ENCODE peak calls at places on chromosomes 12 and 14, in four cellular contexts. D is H1, C is Peyer's patch, R is heart left ventricle. B is an unnamed sample. For H3K4me1, the result is how much of the 10 kb centered on the place peaks cover.

GRCh38 chr12:121795029-121795977 is 1.8 kb upstream of the RHOF start:
- DNase-seq in C (peak), D (peak), R (peak), B (no peak)

GRCh38 chr12:49369723-49370145 is 2.5 kb downstream of the SPATS2 start:
- DNase-seq in R (peak), C (no peak), D (no peak), B (no peak)

GRCh38 chr12:82883396-82884360 is 197.0 kb downstream of the TMTC2 start:
- DNase-seq in R (no peak), C (no peak), D (no peak), B (no peak)

GRCh38 chr12:50734409-50735263 is 29.3 kb upstream of the ATF1 start:
- DNase-seq in R (no peak), C (no peak), D (peak), B (peak)

GRCh38 chr12:81245918-81246611 is 168.2 kb downstream of the ACSS3 start:
- DNase-seq in R (no peak), C (no peak), D (peak), B (no peak)

GRCh38 chr12:4604684-4605193 is 42.7 kb downstream of the DYRK4 start:
- DNase-seq in D (peak), R (peak), C (peak), B (peak)

GRCh38 chr12:1367331-1367730 is 227.1 kb downstream of the FBXL14 start:
- DNase-seq in D (no peak), C (no peak), R (no peak), B (no peak)

GRCh38 chr14:73253721-73254120 is 16.4 kb downstream of the PAPLN start:
- DNase-seq in D (no peak), C (peak), R (no peak), B (no peak)

GRCh38 chr12:81377771-81378170 is 299.9 kb downstream of the ACSS3 start:
- DNase-seq in D (no peak), C (no peak), R (no peak), B (no peak)

GRCh38 chr14:96189288-96189711 is 15.3 kb upstream of the BDKRB2 start:
- DNase-seq in D (no peak), R (no peak), C (no peak), B (no peak)

GRCh38 chr14:96080571-96080970 is 41.4 kb downstream of the C14orf132 start:
- DNase-seq in C (peak), D (no peak), R (no peak), B (no peak)

GRCh38 chr12:69510176-69510827 is 40.1 kb downstream of the FRS2 start:
- DNase-seq in D (no peak), R (no peak), C (no peak), B (no peak)

GRCh38 chr12:1630081-1630826 is 1.2 kb downstream of the WNT5B start:
- DNase-seq in C (peak), D (peak), R (peak), B (no peak)

GRCh38 chr12:51028126-51028810 is 2.1 kb upstream of the SLC11A2 start:
- DNase-seq in D (no peak), C (peak), R (no peak), B (peak)

GRCh38 chr12:51678086-51678724 is 87.2 kb downstream of the SCN8A start:
- DNase-seq in D (no peak), R (no peak), C (no peak), B (peak)

GRCh38 chr12:123109319-123109772 is 41.5 kb downstream of the PITPNM2 start:
- DNase-seq in C (no peak), R (no peak), D (no peak), B (no peak)

GRCh38 chr12:121796855-121797751 is 3.6 kb upstream of the RHOF start:
- DNase-seq in D (peak), C (peak), R (peak), B (no peak)

GRCh38 chr12:690466-690865 is 27.2 kb upstream of the NINJ2 start:
- DNase-seq in R (no peak), D (no peak), C (no peak), B (no peak)

GRCh38 chr14:101556566-101557320 is 4.6 kb upstream of the DIO3 start:
- DNase-seq in R (no peak), C (no peak), D (no peak), B (no peak)

GRCh38 chr12:30863839-30864238 is 62.7 kb upstream of the TSPAN11 start:
- DNase-seq in C (no peak), D (peak), R (no peak), B (no peak)

GRCh38 chr12:546920-547845 is 87.4 kb downstream of the B4GALNT3 start:
- DNase-seq in R (peak), D (peak), C (peak), B (peak)

GRCh38 chr14:106840258-106840657 is 1313.9 kb downstream of the TMEM121 start:
- DNase-seq in R (no peak), C (no peak), D (no peak), B (no peak)

GRCh38 chr14:92613008-92613658 is 99.6 kb downstream of the RIN3 start:
- DNase-seq in C (peak), D (peak), R (no peak), B (peak)

GRCh38 chr14:99133563-99134332 is 138.2 kb downstream of the BCL11B start:
- DNase-seq in R (no peak), C (no peak), D (peak), B (no peak)

GRCh38 chr14:104280902-104281767 is 142.7 kb downstream of the KIF26A start:
- DNase-seq in D (peak), R (peak), C (peak), B (no peak)

GRCh38 chr12:58850826-58851225 is 69.5 kb downstream of the LRIG3 start:
- DNase-seq in C (no peak), R (no peak), D (no peak), B (no peak)

GRCh38 chr12:64883264-64884163 is 59.1 kb downstream of the TBC1D30 start:
- DNase-seq in R (no peak), D (no peak), C (no peak), B (no peak)

DNA sequence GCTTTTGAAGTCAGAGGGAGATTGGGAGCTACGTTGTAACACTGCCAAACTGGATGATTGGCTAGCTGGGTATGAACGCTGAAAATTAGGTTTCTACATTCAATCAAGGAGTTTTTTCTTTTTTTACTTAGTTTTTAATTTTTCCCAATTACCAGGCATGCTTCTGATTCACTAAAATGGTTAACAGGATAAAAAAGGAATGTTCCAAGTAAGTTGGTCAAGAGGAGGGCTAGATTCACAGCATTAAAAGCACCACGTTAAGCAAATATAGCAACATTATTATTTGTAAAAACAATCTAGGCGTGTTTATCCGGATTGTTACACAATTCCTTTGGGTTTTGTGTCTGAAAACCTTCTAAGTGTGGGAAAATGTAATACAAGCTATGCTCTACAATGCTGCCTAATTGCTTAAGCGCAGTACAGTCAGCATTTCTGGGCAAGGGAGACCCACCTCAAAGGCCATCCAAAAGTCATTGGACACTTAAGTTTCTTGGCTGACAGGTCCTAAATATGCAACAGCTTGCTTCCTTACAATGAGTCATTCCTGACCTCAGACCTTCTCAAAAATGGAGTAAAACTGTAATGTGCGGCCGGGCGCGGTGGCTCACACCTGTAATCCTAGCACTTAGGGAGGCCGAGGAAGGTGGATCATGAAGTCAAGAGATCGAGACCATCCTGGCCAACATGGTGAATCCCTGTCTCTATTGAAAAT is 1.2 kb downstream of the RPLP0 start:
- DNase-seq in C (no peak), D (no peak), R (no peak), B (no peak)
- H3K27ac ChIP-seq in C (peak), D (peak), R (peak), B (no peak)

DNA sequence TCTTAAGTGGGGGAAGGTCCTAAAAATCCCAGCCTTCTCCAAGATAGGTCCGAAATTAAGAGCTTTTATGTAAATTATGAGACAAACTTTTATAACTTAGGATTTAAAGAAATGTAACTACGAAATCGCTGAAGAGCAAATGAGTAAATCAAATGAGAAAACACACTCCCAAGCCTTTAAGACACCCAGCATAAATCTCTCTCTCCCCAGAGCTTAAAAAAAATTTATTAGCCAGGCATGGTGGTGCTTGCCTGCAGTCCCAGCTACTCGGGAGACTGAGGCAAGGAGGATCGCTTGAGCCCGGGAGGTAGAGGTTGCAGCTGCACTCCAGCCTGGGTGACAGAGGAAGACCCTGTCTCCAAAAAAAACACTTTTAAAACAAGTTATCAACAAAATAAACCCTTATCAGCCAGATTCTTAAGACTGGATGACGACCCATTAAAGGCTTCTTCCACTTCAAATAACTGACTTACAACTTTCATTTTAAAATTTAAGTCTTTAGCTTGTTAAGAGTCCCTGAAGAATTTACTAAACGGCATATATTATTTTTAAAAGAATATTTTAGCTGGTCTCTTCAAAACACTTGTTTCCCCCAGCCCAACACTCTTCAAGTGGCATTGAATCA is 3.2 kb downstream of the PTGES3 start:
- DNase-seq in R (no peak), C (peak), D (no peak), B (no peak)
- H3K4me1 ChIP-seq in R (half or more), C (under half), D (under half), B (under half)

GRCh38 chr12:6612247-6612646 is 5.1 kb upstream of the CHD4 start:
- DNase-seq in D (no peak), R (no peak), C (no peak), B (no peak)
- H3K27ac ChIP-seq in D (no peak), R (peak), C (peak), B (no peak)

DNA sequence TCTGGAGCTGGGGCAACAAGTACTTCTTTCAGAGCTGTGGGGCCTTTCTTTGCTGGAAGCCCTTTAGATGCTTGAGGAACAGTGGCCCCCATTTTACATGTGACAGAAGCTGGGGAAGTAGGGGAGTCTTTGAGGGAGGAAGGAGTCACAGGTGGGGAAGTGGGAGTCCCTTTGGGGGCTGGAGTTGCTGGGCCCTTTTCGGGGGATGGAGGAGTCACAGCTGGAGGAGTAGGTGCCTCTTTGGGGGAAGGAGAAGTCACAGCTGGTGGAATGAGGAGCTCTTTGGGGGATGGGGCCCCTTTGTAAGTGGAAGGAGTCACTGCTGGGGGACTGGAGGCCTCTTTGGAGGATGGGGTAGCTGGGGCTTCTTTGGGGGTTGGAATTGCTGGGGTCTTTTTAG is 8.6 kb downstream of the NACA start:
- DNase-seq in C (no peak), D (no peak), R (no peak), B (no peak)
- H3K4me1 ChIP-seq in C (under half), D (under half), R (half or more), B (under half)

DNA sequence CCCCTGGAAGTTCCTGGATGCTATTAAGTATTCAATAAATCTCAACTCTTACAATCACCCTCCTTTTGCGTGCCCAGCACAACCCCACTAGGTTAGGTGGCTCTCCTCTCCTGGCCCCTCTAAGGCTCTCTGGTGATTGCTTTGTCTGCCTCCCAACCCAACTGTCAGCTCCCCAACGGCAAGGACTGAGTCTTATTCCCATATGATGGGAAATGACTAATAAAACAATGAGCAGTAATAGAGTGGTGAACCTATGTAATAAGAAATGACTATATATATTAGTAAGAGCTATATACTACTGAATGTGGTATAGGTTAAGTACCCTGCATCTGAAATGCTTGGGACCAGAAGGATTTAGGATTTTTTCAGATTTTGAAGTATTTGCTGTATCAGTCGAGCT is 8.1 kb downstream of the APPL2 start:
- DNase-seq in C (no peak), R (no peak), D (no peak), B (no peak)
- H3K27ac ChIP-seq in C (no peak), R (no peak), D (no peak), B (no peak)

DNA sequence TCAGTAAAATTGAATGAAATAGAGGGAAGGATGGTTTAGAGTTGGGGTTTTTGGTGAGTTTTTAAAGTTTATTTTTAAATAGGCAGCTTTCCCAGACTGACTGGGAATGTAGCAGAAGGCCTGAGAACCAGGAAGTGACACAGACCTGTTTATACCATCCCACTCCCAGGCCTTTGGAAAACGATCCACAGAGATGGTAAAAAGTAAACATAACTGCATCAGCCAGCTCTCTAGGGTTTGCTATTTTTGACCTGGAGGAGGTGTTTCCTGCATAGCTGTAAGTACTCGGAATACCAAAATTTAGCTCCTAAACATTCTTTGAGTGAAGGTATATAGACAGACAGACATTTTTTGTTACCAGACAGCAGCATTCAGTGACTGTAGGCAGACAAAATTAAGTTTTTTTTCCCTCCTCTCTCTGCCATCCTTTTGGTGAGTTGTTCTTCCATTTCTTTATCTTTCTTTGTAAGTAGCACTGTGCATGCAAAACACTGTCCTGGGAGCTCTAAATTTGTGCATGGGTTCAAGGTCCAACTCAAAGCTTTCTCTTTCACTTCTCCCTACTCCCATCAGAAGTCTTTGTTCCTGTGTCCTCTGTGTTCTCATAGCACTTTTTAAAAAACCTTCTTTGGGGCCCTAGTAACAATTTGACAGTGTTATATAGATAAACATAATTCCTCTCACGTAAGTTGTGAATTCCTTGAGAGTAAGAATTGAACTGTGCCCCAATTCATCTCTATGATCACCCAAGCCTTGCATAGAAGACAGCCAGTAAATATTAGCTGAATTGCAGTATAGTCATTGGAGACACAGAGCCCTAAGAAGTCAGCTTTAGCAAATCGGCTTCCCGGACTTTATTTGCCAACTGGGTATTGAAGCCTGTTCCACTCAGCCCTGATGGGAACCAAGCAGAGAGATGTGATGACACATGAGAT is 37.4 kb downstream of the SUSD6 start:
- DNase-seq in C (no peak), R (no peak), D (no peak), B (no peak)
- H3K4me1 ChIP-seq in C (under half), R (half or more), D (under half), B (under half)

GRCh38 chr12:108845696-108846095 is 11.7 kb downstream of the SSH1 start:
- DNase-seq in C (no peak), R (no peak), D (no peak), B (no peak)
- H3K27ac ChIP-seq in C (no peak), R (peak), D (no peak), B (no peak)

GRCh38 chr14:91501348-91501747 is 8.8 kb downstream of the PPP4R3A start:
- DNase-seq in C (no peak), D (no peak), R (no peak), B (no peak)
- H3K4me1 ChIP-seq in C (under half), D (under half), R (half or more), B (under half)

DNA sequence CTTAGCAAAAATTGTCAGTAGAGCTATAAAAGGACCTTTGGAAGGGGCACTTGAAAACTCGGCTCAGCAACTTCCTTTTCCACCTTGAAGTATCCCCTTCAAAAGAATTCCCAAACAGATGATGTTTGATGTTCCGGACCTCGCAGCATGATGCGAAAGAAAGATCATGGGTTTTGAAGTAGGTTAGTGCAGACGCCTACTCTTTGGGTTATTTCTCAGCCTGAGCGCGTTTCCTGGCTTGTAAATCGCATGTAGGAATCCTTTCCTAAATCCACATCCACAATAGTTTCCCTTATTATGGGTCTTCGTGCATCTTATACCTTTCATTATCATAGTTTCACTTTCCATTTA is 584 bp upstream of the NEDD1 start:
- DNase-seq in C (no peak), D (no peak), R (no peak), B (no peak)
- H3K27ac ChIP-seq in C (peak), D (no peak), R (peak), B (no peak)

GRCh38 chr12:127262658-127263057 is 1004.3 kb upstream of the TMEM132C start:
- DNase-seq in C (no peak), D (no peak), R (no peak), B (no peak)
- H3K4me1 ChIP-seq in C (under half), D (under half), R (under half), B (under half)

B was measured in iPS DF 6.9.